ENCODE peak calls at places on chromosome 7, in seven cellular contexts. X is sciatic nerve; I is NCI-H1105 treated with DMSO at 0.1 percent for 48 hours; Y is T-helper 2 cell; V is astrocyte of the spinal cord; S is stimulated activated CD4-positive, alpha-beta T cell treated with anti-CD3 and anti-CD28 coated beads, Interleukin-4, amount 100 ng/mL, for 24 hours; K is fibroblast of pulmonary artery. F is an unnamed sample.

GRCh38 chr7:77316219-77316978 is 99.8 kb downstream of the GSAP start:
- DNase-seq in X (no peak), I (no peak), V (no peak), K (no peak), Y (no peak), S (no peak), F (no peak)

GRCh38 chr7:118153551-118154177 is 30.3 kb upstream of the LSM8 start:
- DNase-seq in X (no peak), V (peak), K (peak), Y (peak), I (no peak), S (peak), F (no peak)

GRCh38 chr7:22301790-22302189 is 55.2 kb downstream of the RAPGEF5 start:
- DNase-seq in V (no peak), S (no peak), X (no peak), I (no peak), Y (no peak), K (no peak), F (no peak)

GRCh38 chr7:142669074-142669654 is 80.1 kb upstream of the PRSS1 start:
- DNase-seq in S (no peak), V (peak), X (no peak), I (peak), K (peak), Y (peak), F (no peak)

GRCh38 chr7:115019882-115020605 is 98.2 kb downstream of the MDFIC start:
- DNase-seq in Y (no peak), S (no peak), X (no peak), K (no peak), I (no peak), V (no peak), F (no peak)

GRCh38 chr7:962401-963081 is 8.1 kb upstream of the ADAP1 start:
- DNase-seq in K (no peak), V (no peak), X (no peak), Y (no peak), I (no peak), S (no peak), F (no peak)

GRCh38 chr7:119664601-119665000 is 608.4 kb upstream of the KCND2 start:
- DNase-seq in S (no peak), K (peak), V (peak), Y (no peak), X (no peak), I (no peak), F (no peak)

GRCh38 chr7:157839672-157840167 is 502.9 kb downstream of the DNAJB6 start:
- DNase-seq in V (no peak), X (no peak), I (no peak), S (no peak), K (no peak), Y (no peak), F (no peak)

GRCh38 chr7:153006452-153006851 is 246.9 kb downstream of the ACTR3B start:
- DNase-seq in V (no peak), S (no peak), K (no peak), Y (no peak), I (no peak), X (no peak), F (no peak)

GRCh38 chr7:138934861-138935260 is 46.3 kb downstream of the KIAA1549 start:
- DNase-seq in S (no peak), I (no peak), K (peak), Y (no peak), X (no peak), V (peak), F (no peak)

GRCh38 chr7:101846006-101846405 is 28.6 kb downstream of the CUX1 start:
- DNase-seq in Y (no peak), V (no peak), S (no peak), K (no peak), I (no peak), X (no peak), F (no peak)

GRCh38 chr7:139648941-139649425 is 125.5 kb downstream of the CLEC2L start:
- DNase-seq in V (peak), I (no peak), X (no peak), S (no peak), K (no peak), Y (no peak), F (no peak)

GRCh38 chr7:33471636-33472242 is 342.4 kb downstream of the BBS9 start:
- DNase-seq in I (no peak), X (no peak), V (no peak), Y (no peak), K (no peak), S (no peak), F (peak)

GRCh38 chr7:148811892-148812291 is 72.2 kb downstream of the EZH2 start:
- DNase-seq in S (no peak), I (no peak), X (no peak), Y (no peak), V (no peak), K (no peak), F (no peak)

GRCh38 chr7:111266613-111267012 is 175.7 kb downstream of the LRRN3 start:
- DNase-seq in S (no peak), X (no peak), K (peak), V (peak), I (no peak), Y (no peak), F (peak)

GRCh38 chr7:116806046-116806944 is 56.1 kb upstream of the CAPZA2 start:
- DNase-seq in S (no peak), Y (no peak), X (no peak), I (no peak), K (no peak), V (no peak), F (no peak)

GRCh38 chr7:90274161-90274560 is 29.2 kb downstream of the CFAP69 start:
- DNase-seq in K (no peak), S (no peak), Y (no peak), X (no peak), V (no peak), I (no peak), F (no peak)

GRCh38 chr7:149714081-149714909 is 59.1 kb downstream of the ZNF467 start:
- DNase-seq in X (peak), I (peak), Y (peak), K (peak), S (peak), V (peak), F (no peak)

GRCh38 chr7:30168800-30169584 is 34.2 kb downstream of the MTURN start:
- DNase-seq in K (peak), X (no peak), I (no peak), S (no peak), V (peak), Y (no peak), F (peak)

GRCh38 chr7:123846217-123846891 is 1.4 kb downstream of the HYAL4 start:
- DNase-seq in I (no peak), V (peak), X (no peak), S (no peak), Y (no peak), K (peak), F (no peak)

GRCh38 chr7:116740758-116741462 is 68.9 kb downstream of the MET start:
- DNase-seq in S (no peak), I (peak), X (no peak), V (no peak), Y (no peak), K (no peak), F (no peak)

GRCh38 chr7:29146082-29146706 is at the start of gene CPVL:
- DNase-seq in Y (no peak), S (no peak), K (no peak), I (peak), V (no peak), X (peak), F (no peak)

GRCh38 chr7:80392229-80393169 is 119.4 kb downstream of the GNAT3 start:
- DNase-seq in Y (no peak), X (no peak), I (peak), K (peak), S (no peak), V (peak), F (no peak)

GRCh38 chr7:11931306-11931705 is 99.3 kb upstream of the THSD7A start:
- DNase-seq in V (no peak), Y (no peak), K (no peak), I (no peak), S (no peak), X (no peak), F (no peak)

GRCh38 chr7:46989247-46989646 is 592.7 kb downstream of the TNS3 start:
- DNase-seq in I (no peak), V (no peak), X (no peak), Y (no peak), K (no peak), S (no peak), F (no peak)

GRCh38 chr7:141193066-141193465 is 119.2 kb downstream of the TMEM178B start:
- DNase-seq in K (no peak), I (no peak), Y (no peak), X (no peak), S (no peak), V (no peak), F (no peak)

GRCh38 chr7:32072397-32072796 is 2.2 kb upstream of the PDE1C start:
- DNase-seq in X (no peak), V (no peak), S (no peak), Y (no peak), I (peak), K (no peak), F (no peak)

GRCh38 chr7:147279951-147280350 is 1163.3 kb downstream of the CNTNAP2 start:
- DNase-seq in S (no peak), I (peak), K (no peak), Y (no peak), X (no peak), V (no peak), F (no peak)

GRCh38 chr7:31307941-31308340 is 32.6 kb downstream of the NEUROD6 start:
- DNase-seq in K (no peak), Y (no peak), V (no peak), S (no peak), X (no peak), I (no peak), F (no peak)

GRCh38 chr7:2168612-2169312 is 64.0 kb downstream of the MAD1L1 start:
- DNase-seq in S (no peak), X (no peak), I (no peak), K (no peak), Y (no peak), V (no peak), F (no peak)

GRCh38 chr7:112505495-112505894 is 24.7 kb downstream of the LSMEM1 start:
- DNase-seq in V (no peak), Y (no peak), S (no peak), X (no peak), K (no peak), I (no peak), F (no peak)

GRCh38 chr7:2044883-2045471 is 187.8 kb downstream of the MAD1L1 start:
- DNase-seq in I (no peak), V (no peak), K (no peak), Y (no peak), S (no peak), X (peak), F (no peak)

GRCh38 chr7:155921804-155922506 is 109.7 kb upstream of the SHH start:
- DNase-seq in V (no peak), S (no peak), K (no peak), Y (no peak), I (no peak), X (no peak), F (no peak)

GRCh38 chr7:131942287-131943150 is 386.1 kb upstream of the PODXL start:
- DNase-seq in I (no peak), Y (no peak), X (no peak), K (no peak), S (no peak), V (no peak), F (no peak)